ENCODE peak calls at places on chromosomes 1 and 21, in ten cellular contexts. E is A673; X is nephron progenitor cell; R is CD4-positive, alpha-beta T cell; K is PC-9; J is glutamatergic neuron; M is activated B cell treated with CpG ODN at 0.5 μM for 24 hours; T is coronary artery; F is HL-60; H is RWPE1. G is an unnamed sample.

GRCh38 chr1:173409613-173410012 is 67.5 kb upstream of the PRDX6 start:
- DNase-seq in E (no peak), X (no peak), R (no peak), K (no peak), J (no peak), M (no peak), T (no peak), F (peak), H (no peak), G (no peak)

GRCh38 chr1:25099343-25099951 is 132.9 kb downstream of the SYF2 start:
- DNase-seq in E (no peak), X (peak), R (peak), K (no peak), J (peak), M (no peak), T (no peak), F (peak), H (no peak), G (no peak)

GRCh38 chr1:223756806-223757700 is 44.7 kb downstream of the CAPN2 start:
- DNase-seq in E (no peak), X (no peak), R (no peak), K (no peak), J (no peak), M (no peak), T (no peak), F (no peak), H (no peak), G (no peak)

GRCh38 chr1:108636876-108637275 is 24.0 kb downstream of the HENMT1 start:
- DNase-seq in E (no peak), X (no peak), R (no peak), K (no peak), J (no peak), M (no peak), T (no peak), F (no peak), H (peak), G (no peak)

GRCh38 chr1:62841587-62842169 is 57.7 kb downstream of the ATG4C start:
- DNase-seq in E (peak), X (peak), R (no peak), K (no peak), J (no peak), M (no peak), T (no peak), F (peak), H (peak), G (no peak)

GRCh38 chr1:194014004-194014403 is 827.6 kb upstream of the B3GALT2 start:
- DNase-seq in E (no peak), X (no peak), R (no peak), K (no peak), J (no peak), M (no peak), T (no peak), F (no peak), H (peak), G (no peak)

GRCh38 chr1:187275985-187276580 is 447.3 kb downstream of the PLA2G4A start:
- DNase-seq in E (no peak), X (no peak), R (no peak), K (no peak), J (no peak), M (no peak), T (no peak), F (no peak), H (no peak), G (no peak)

GRCh38 chr1:5991784-5992033 is 516 bp downstream of the NPHP4 start:
- DNase-seq in E (no peak), X (no peak), R (no peak), K (peak), J (no peak), M (no peak), T (no peak), F (no peak), H (peak), G (no peak)

GRCh38 chr1:205258313-205259176 is 30.8 kb downstream of the TMCC2 start:
- DNase-seq in E (no peak), X (no peak), R (no peak), K (peak), J (peak), M (no peak), T (no peak), F (no peak), H (peak), G (no peak)

GRCh38 chr1:6727535-6727934 is 25.9 kb upstream of the DNAJC11 start:
- DNase-seq in E (peak), X (peak), R (peak), K (peak), J (peak), M (peak), T (no peak), F (peak), H (peak), G (peak)

GRCh38 chr1:222582099-222582774 is 7.5 kb downstream of the TAF1A start:
- DNase-seq in E (peak), X (no peak), R (no peak), K (no peak), J (no peak), M (no peak), T (no peak), F (no peak), H (peak), G (no peak)

GRCh38 chr1:178196631-178197030 is 102.7 kb downstream of the RASAL2 start:
- DNase-seq in E (no peak), X (no peak), R (no peak), K (no peak), J (no peak), M (no peak), T (no peak), F (no peak), H (no peak), G (no peak)

GRCh38 chr21:39189857-39190604 is 6.8 kb upstream of the PSMG1 start:
- DNase-seq in E (no peak), X (no peak), R (no peak), K (no peak), J (no peak), M (no peak), T (no peak), F (no peak), H (no peak), G (no peak)

GRCh38 chr1:154759793-154760192 is 110.3 kb downstream of the KCNN3 start:
- DNase-seq in E (no peak), X (no peak), R (no peak), K (no peak), J (no peak), M (no peak), T (no peak), F (no peak), H (no peak), G (no peak)

GRCh38 chr1:35882586-35882944 is 444 bp upstream of the AGO1 start:
- DNase-seq in E (no peak), X (no peak), R (no peak), K (no peak), J (no peak), M (no peak), T (no peak), F (no peak), H (no peak), G (no peak)

GRCh38 chr1:159239551-159240220 is 35.0 kb downstream of the ACKR1 start:
- DNase-seq in E (no peak), X (no peak), R (no peak), K (no peak), J (no peak), M (no peak), T (no peak), F (no peak), H (no peak), G (no peak)

GRCh38 chr1:201599548-201599947 is 60.6 kb downstream of the NAV1 start:
- DNase-seq in E (no peak), X (no peak), R (no peak), K (no peak), J (no peak), M (no peak), T (no peak), F (no peak), H (no peak), G (no peak)

GRCh38 chr1:50841791-50842387 is 118.2 kb downstream of the FAF1 start:
- DNase-seq in E (no peak), X (no peak), R (no peak), K (no peak), J (no peak), M (no peak), T (no peak), F (no peak), H (no peak), G (no peak)

GRCh38 chr1:23273450-23274133 is 56.3 kb upstream of the HTR1D start:
- DNase-seq in E (peak), X (no peak), R (no peak), K (peak), J (no peak), M (no peak), T (no peak), F (no peak), H (peak), G (no peak)

GRCh38 chr1:153612755-153613331 is at the start of gene S100A16:
- DNase-seq in E (no peak), X (peak), R (no peak), K (peak), J (no peak), M (no peak), T (peak), F (no peak), H (peak), G (no peak)

GRCh38 chr21:44531606-44532128 is 8.3 kb downstream of the KRTAP10-1 start:
- DNase-seq in E (no peak), X (no peak), R (no peak), K (no peak), J (no peak), M (peak), T (no peak), F (no peak), H (no peak), G (no peak)

GRCh38 chr1:8554956-8555534 is 237.1 kb downstream of the SLC45A1 start:
- DNase-seq in E (peak), X (no peak), R (no peak), K (no peak), J (no peak), M (no peak), T (no peak), F (no peak), H (peak), G (no peak)

GRCh38 chr1:62337535-62337784 is 18.2 kb upstream of the KANK4 start:
- DNase-seq in E (no peak), X (no peak), R (no peak), K (no peak), J (no peak), M (no peak), T (no peak), F (no peak), H (no peak), G (no peak)

GRCh38 chr1:100773444-100773843 is 53.9 kb downstream of the VCAM1 start:
- DNase-seq in E (no peak), X (no peak), R (no peak), K (no peak), J (no peak), M (no peak), T (no peak), F (no peak), H (no peak), G (no peak)

DNA sequence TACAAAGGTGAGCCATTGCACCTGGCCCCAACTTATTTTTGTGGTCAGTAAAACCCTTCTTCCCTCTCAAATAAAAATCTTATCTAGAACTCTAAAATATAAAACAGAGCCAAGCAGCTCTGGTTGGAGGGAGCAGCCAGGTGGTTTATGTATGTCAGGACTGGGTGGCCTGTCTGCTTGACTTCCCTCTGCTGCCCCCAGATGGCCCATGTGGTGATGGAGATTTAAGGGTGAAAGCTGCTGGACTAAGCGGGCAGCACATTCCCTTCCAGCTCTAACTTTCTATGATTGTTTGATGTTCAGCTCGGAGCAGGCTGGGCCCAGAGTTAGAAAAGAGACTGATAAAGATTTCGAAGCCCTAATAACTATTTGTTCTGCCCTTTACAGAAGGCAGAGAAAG is 11.9 kb upstream of the PAQR6 start:
- DNase-seq in E (no peak), X (no peak), R (no peak), K (no peak), J (peak), M (no peak), T (no peak), F (no peak), H (no peak), G (no peak)
- TF ChIP-seq CTCF in E (peak), X (no peak), R (no peak), K (no peak), J (no peak), M (no peak), T (no peak), F (no peak), H (no peak), G (no peak)

GRCh38 chr1:150513275-150513885 is 2.2 kb upstream of the FALEC start:
- DNase-seq in E (no peak), X (no peak), R (no peak), K (no peak), J (peak), M (no peak), T (no peak), F (no peak), H (peak), G (no peak)

GRCh38 chr1:150514260-150514659 is 1.3 kb upstream of the FALEC start:
- DNase-seq in E (no peak), X (no peak), R (no peak), K (no peak), J (no peak), M (no peak), T (no peak), F (no peak), H (no peak), G (no peak)

GRCh38 chr1:150511985-150512660 is 3.4 kb upstream of the FALEC start:
- DNase-seq in E (no peak), X (no peak), R (no peak), K (no peak), J (no peak), M (no peak), T (no peak), F (no peak), H (no peak), G (no peak)

GRCh38 chr1:150511551-150511950 is 3.6 kb downstream of the ECM1 start:
- DNase-seq in E (no peak), X (no peak), R (no peak), K (no peak), J (no peak), M (no peak), T (no peak), F (no peak), H (no peak), G (no peak)

DNA sequence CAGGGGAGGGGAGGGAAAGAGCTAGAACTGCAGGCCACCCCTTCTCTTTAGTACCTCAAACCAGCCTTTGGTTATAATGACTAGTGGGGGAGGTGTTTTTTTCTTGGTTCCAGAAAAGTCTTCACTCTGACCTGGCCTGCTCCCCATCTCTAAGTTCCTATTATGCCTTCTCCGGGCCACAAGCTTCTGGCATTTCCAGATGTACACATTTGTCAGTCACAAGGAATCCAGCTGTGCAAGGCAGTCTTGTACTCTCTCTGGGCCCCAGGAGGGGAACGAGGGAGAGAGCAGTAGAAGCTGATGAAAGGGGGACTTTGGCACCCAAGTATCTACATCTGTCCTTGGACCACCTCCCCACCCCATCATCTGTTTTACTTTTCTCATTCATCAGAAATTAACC is 2.7 kb upstream of the FALEC start:
- DNase-seq in E (no peak), X (no peak), R (no peak), K (no peak), J (no peak), M (no peak), T (no peak), F (no peak), H (no peak), G (no peak)
- TF ChIP-seq CTCF in E (no peak), X (no peak), R (no peak), K (no peak), J (no peak), M (no peak), T (no peak), F (no peak), H (no peak), G (no peak)

GRCh38 chr21:36693144-36694040 is 5.5 kb upstream of the SIM2 start:
- DNase-seq in E (no peak), X (peak), R (no peak), K (no peak), J (peak), M (no peak), T (no peak), F (no peak), H (no peak), G (no peak)
- TF ChIP-seq CTCF in E (no peak), X (peak), R (no peak), K (no peak), J (peak), M (no peak), T (no peak), F (no peak), H (peak), G (no peak)

DNA sequence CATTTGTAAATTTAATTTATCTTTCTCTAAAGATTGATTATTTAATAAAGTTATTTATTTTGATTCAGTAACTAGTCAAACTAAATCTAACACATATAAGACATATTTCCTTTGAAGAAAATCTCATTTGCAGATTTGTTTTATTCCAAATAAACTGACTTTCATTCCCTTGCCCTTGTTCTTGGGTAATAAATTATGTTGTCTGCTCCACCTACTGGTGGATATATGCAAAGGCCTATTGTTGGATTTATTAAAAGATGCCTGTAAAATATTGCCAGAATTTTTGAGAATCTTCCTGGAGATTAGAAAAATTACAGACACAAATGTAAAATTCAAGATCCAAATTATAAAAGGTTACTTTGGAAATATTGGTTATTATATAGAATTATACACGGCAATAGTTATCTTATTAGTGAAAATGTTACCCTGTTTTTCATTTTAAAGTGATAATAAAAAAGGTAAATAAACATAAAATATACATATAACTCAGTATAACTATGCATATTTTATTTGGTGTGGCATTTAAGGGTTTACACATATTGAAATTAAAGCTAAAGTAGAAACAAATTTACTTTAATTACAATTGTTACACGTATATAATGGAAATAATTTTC is 116.1 kb downstream of the SPATA17 start:
- DNase-seq in E (peak), X (no peak), R (no peak), K (no peak), J (no peak), M (no peak), T (no peak), F (no peak), H (peak), G (no peak)
- TF ChIP-seq CTCF in E (peak), X (peak), R (peak), K (peak), J (peak), M (peak), T (peak), F (peak), H (peak), G (no peak)

GRCh38 chr1:32500387-32501209 is 35.7 kb downstream of the ZBTB8B start:
- DNase-seq in E (peak), X (peak), R (no peak), K (peak), J (peak), M (peak), T (peak), F (peak), H (peak), G (no peak)
- TF ChIP-seq CTCF in E (no peak), X (no peak), R (no peak), K (no peak), J (no peak), M (no peak), T (no peak), F (no peak), H (peak), G (no peak)

DNA sequence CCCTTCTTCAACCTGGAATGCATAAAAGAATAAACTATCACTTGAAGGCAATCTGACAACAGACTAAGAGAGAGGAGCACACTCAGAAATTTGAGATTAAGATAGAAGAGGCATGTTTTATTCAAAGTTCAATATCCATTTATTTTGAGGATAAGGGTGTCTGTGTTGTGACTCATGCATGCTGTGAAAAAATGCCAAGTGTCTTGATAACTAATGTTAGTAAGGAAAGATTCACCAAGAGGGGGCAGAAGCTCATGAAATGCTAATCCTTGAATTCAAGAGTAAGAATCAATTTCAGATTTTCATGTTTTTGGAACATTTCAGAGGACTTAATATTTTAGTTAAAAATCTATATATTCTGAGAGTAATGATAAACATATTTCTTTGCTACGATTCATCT is 94.0 kb downstream of the IFI44 start:
- DNase-seq in E (peak), X (no peak), R (no peak), K (no peak), J (no peak), M (no peak), T (no peak), F (no peak), H (no peak), G (no peak)
- TF ChIP-seq CTCF in E (peak), X (no peak), R (no peak), K (no peak), J (no peak), M (no peak), T (no peak), F (no peak), H (no peak), G (no peak)

DNA sequence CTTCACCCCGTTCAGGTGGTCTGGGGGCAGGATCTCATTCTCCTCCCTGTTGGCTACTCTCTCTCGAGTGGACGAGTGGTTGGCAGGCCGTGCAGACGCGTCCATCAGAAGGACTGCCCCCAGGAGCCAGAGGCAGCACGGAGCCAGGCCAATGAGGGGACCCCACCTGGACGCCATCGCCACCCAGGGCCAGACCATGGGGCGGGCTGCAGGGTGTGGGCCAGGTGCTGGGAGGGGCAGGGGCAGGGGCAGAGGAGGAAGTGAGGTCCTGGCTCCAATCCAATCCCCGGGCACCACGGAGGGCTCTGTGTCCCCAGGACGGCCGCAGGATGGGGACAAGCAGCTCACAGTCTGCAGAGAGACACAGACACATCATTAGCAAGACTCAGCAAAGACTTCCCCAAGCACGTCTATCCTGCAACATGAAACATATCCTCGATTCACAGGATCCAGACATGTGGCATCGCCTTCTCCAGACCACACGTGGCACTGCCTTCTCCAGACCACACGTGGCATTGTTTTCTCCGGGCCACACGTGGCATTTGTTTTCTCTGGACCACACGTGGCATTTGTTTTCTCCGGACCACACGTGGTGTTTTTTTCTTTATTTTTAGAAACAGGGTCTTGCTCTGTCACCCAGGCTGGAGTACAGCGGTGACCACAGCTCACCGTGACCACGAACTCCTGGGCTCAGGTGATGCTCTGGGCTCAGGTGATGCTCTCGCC is 3.0 kb downstream of the SDF4 start:
- DNase-seq in E (no peak), X (no peak), R (no peak), K (no peak), J (no peak), M (no peak), T (no peak), F (no peak), H (no peak), G (no peak)
- TF ChIP-seq CTCF in E (no peak), X (no peak), R (no peak), K (no peak), J (no peak), M (no peak), T (no peak), F (no peak), H (no peak), G (no peak)

DNA sequence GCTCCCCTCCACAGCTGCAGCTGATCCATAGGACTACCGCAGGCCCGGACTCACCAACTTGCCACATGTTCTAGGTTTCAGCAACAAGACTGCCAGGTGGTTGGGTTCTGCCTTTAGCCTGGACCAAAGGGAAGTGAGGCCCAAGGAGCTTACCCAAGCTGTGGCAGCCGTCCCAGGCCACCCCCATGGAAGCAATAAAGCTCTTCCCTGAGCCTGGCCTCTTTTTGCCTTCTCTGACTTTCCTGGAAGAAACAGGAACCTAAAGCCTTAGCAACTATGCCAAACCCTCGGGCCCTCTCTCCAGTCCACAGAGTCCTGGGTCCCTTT is 2.7 kb upstream of the ARTN start:
- DNase-seq in E (no peak), X (no peak), R (no peak), K (no peak), J (no peak), M (no peak), T (no peak), F (no peak), H (no peak), G (no peak)
- TF ChIP-seq CTCF in E (no peak), X (no peak), R (no peak), K (no peak), J (no peak), M (no peak), T (no peak), F (no peak), H (no peak), G (no peak)

GRCh38 chr1:241721011-241721410 is 68.9 kb downstream of the WDR64 start:
- DNase-seq in E (no peak), X (no peak), R (no peak), K (no peak), J (no peak), M (no peak), T (no peak), F (no peak), H (no peak), G (no peak)
- TF ChIP-seq CTCF in E (no peak), X (no peak), R (no peak), K (no peak), J (no peak), M (no peak), T (no peak), F (no peak), H (no peak), G (no peak)

G was measured in omental fat pad.